ENCODE peak calls at places on chromosome 6, in nine cellular contexts. I is NCI-H1092 treated with DMSO at 0.1 percent for 48 hours, D is left ventricle myocardium superior, Q is GM13976, N is ureter, V is transverse colon, R is endodermal cell, Z is choroid plexus epithelial cell, A is cardiac muscle cell. W is an unnamed sample.

GRCh38 chr6:73519943-73520687 is 717 bp downstream of the EEF1A1 start:
- DNase-seq in I (peak; percentile 19), D (peak; percentile 83), Q (peak; percentile 55), N (peak; percentile 83), V (peak; percentile 78), R (peak; percentile 64), Z (peak; percentile 87), A (peak; percentile 82), W (peak; percentile 53)

GRCh38 chr6:52573295-52573694 is 3.6 kb downstream of the TRAM2 start:
- DNase-seq in I (no peak), D (no peak), Q (no peak), N (no peak), V (no peak), R (peak; percentile 62), Z (peak; percentile 60), A (peak; percentile 57), W (no peak)

GRCh38 chr6:15166121-15166520 is 79.7 kb upstream of the JARID2 start:
- DNase-seq in I (no peak), D (no peak), Q (no peak), N (no peak), V (no peak), R (no peak), Z (no peak), A (no peak), W (no peak)

GRCh38 chr6:107510108-107510507 is 20.2 kb downstream of the SOBP start:
- DNase-seq in I (no peak), D (no peak), Q (no peak), N (no peak), V (no peak), R (no peak), Z (no peak), A (no peak), W (no peak)

GRCh38 chr6:13383280-13384163 is 55.2 kb upstream of the TBC1D7 start:
- DNase-seq in I (no peak), D (no peak), Q (peak; percentile 69), N (no peak), V (no peak), R (no peak), Z (peak; percentile 67), A (peak; percentile 77), W (no peak)

GRCh38 chr6:144162977-144163376 is 12.7 kb downstream of the STX11 start:
- DNase-seq in I (no peak), D (no peak), Q (peak; percentile 35), N (no peak), V (no peak), R (no peak), Z (no peak), A (no peak), W (no peak)

GRCh38 chr6:166715065-166715464 is 88.0 kb upstream of the RPS6KA2 start:
- DNase-seq in I (no peak), D (no peak), Q (no peak), N (no peak), V (no peak), R (peak; percentile 75), Z (no peak), A (no peak), W (no peak)

GRCh38 chr6:47414517-47415167 is 62.9 kb upstream of the CD2AP start:
- DNase-seq in I (no peak), D (no peak), Q (peak; percentile 40), N (no peak), V (no peak), R (no peak), Z (peak; percentile 60), A (peak; percentile 49), W (peak; percentile 49)

GRCh38 chr6:34083227-34083889 is 62.5 kb downstream of the GRM4 start:
- DNase-seq in I (no peak), D (peak; percentile 40), Q (no peak), N (no peak), V (no peak), R (no peak), Z (no peak), A (no peak), W (no peak)

GRCh38 chr6:158033751-158034702 is 52.4 kb downstream of the SYNJ2 start:
- DNase-seq in I (no peak), D (peak; percentile 21), Q (no peak), N (no peak), V (peak; percentile 83), R (no peak), Z (no peak), A (peak; percentile 66), W (no peak)

GRCh38 chr6:150598401-150598800 is 1.3 kb upstream of the PLEKHG1 start:
- DNase-seq in I (no peak), D (no peak), Q (no peak), N (no peak), V (no peak), R (no peak), Z (no peak), A (no peak), W (no peak)

GRCh38 chr6:44297063-44298038 is 15.8 kb downstream of the AARS2 start:
- DNase-seq in I (no peak), D (peak; percentile 74), Q (peak; percentile 71), N (no peak), V (peak; percentile 25), R (peak; percentile 85), Z (peak; percentile 39), A (peak; percentile 49), W (peak; percentile 38)